ENCODE peak calls at places on chromosomes 2 and 18, in five cellular contexts. G is ureter; B is non-pigmented ciliary epithelial cell; V is stimulated activated CD4-positive, alpha-beta T cell treated with anti-CD3 and anti-CD28 coated beads, Interleukin-2, amount 100 ng/mL, for 48 hours; J is stimulated activated CD8-positive, alpha-beta memory T cell treated with anti-CD3 and anti-CD28 coated beads, Interleukin-4, amount 100 ng/mL, for 1 hour. C is an unnamed sample.

GRCh38 chr2:210557721-210558120 is 1.3 kb downstream of the CPS1 start:
- DNase-seq in G (no peak), B (no peak), V (no peak), J (no peak), C (no peak)

GRCh38 chr2:96934831-96935545 is 51.4 kb downstream of the FAM178B start:
- DNase-seq in G (no peak), B (no peak), V (no peak), J (no peak), C (no peak)

GRCh38 chr2:217919781-217920351 is 82.9 kb downstream of the TNS1 start:
- DNase-seq in G (no peak), B (no peak), V (no peak), J (no peak), C (no peak)

GRCh38 chr2:222884765-222885424 is 24.1 kb downstream of the ACSL3 start:
- DNase-seq in G (no peak), B (no peak), V (no peak), J (no peak), C (no peak)

GRCh38 chr2:37633234-37633633 is 38.2 kb downstream of the CDC42EP3 start:
- DNase-seq in G (no peak), B (no peak), V (no peak), J (no peak), C (no peak)

GRCh38 chr2:18171191-18172139 is 293.0 kb downstream of the KCNS3 start:
- DNase-seq in G (no peak), B (no peak), V (no peak), J (no peak), C (peak)

GRCh38 chr2:38554973-38555595 is 47.6 kb downstream of the HNRNPLL start:
- DNase-seq in G (no peak), B (no peak), V (no peak), J (no peak), C (no peak)

GRCh38 chr2:200828572-200829257 is 17.0 kb downstream of the BZW1 start:
- DNase-seq in G (no peak), B (no peak), V (no peak), J (no peak), C (no peak)

GRCh38 chr2:105977212-105977611 is 216.9 kb downstream of the UXS1 start:
- DNase-seq in G (no peak), B (peak), V (no peak), J (no peak), C (no peak)

GRCh38 chr18:42052137-42052708 is 97.2 kb downstream of the PIK3C3 start:
- DNase-seq in G (no peak), B (no peak), V (no peak), J (no peak), C (peak)

GRCh38 chr18:39149211-39149806 is 1583.7 kb upstream of the CELF4 start:
- DNase-seq in G (no peak), B (no peak), V (no peak), J (no peak), C (no peak)

GRCh38 chr2:230664128-230664527 is 48.5 kb upstream of the CAB39 start:
- DNase-seq in G (no peak), B (no peak), V (no peak), J (no peak), C (peak)

GRCh38 chr2:165803123-165803760 is 9.2 kb upstream of the GALNT3 start:
- DNase-seq in G (no peak), B (peak), V (no peak), J (no peak), C (no peak)

GRCh38 chr18:63951302-63951705 is 2.2 kb downstream of the HMSD start:
- DNase-seq in G (no peak), B (no peak), V (no peak), J (no peak), C (no peak)

GRCh38 chr2:225040862-225041209 is 1.4 kb downstream of the DOCK10 start:
- DNase-seq in G (no peak), B (no peak), V (no peak), J (no peak), C (peak)

GRCh38 chr2:196259507-196260481 is 88.4 kb upstream of the STK17B start:
- DNase-seq in G (no peak), B (no peak), V (no peak), J (no peak), C (no peak)

GRCh38 chr2:218125095-218125494 is 733 bp upstream of the CXCR2 start:
- DNase-seq in G (no peak), B (no peak), V (no peak), J (no peak), C (no peak)

GRCh38 chr18:987325-988186 is 82.9 kb downstream of the ADCYAP1 start:
- DNase-seq in G (no peak), B (peak), V (no peak), J (no peak), C (no peak)

GRCh38 chr2:24432121-24432520 is 58.9 kb upstream of the NCOA1 start:
- DNase-seq in G (no peak), B (no peak), V (no peak), J (no peak), C (no peak)

GRCh38 chr2:160910681-160911080 is 249.5 kb upstream of the TANK start:
- DNase-seq in G (no peak), B (peak), V (no peak), J (no peak), C (peak)

GRCh38 chr2:149393647-149394046 is 63.3 kb downstream of the LYPD6 start:
- DNase-seq in G (no peak), B (no peak), V (no peak), J (no peak), C (no peak)

GRCh38 chr2:133484106-133484505 is 84.2 kb downstream of the NCKAP5 start:
- DNase-seq in G (no peak), B (no peak), V (no peak), J (no peak), C (no peak)